ENCODE peak calls at places on chromosomes 7 and 10, in ten cellular contexts. A is kidney, M is NT2/D1, Y is PC-3, W is mesendoderm, L is neural progenitor cell, B is HCT116, O is endodermal cell, Q is astrocyte, G is GM23248. U is an unnamed sample. For H3K4me1, the result is how much of the 10 kb centered on the place peaks cover.

GRCh38 chr10:101001225-101002035 is 1.8 kb downstream of the LZTS2 start:
- DNase-seq in L (peak), B (no peak), A (peak), W (peak), Q (peak), M (no peak), Y (peak), O (peak), G (peak), U (peak)

GRCh38 chr10:111835562-111835961 is 348.0 kb downstream of the GPAM start:
- DNase-seq in B (no peak), L (no peak), W (no peak), O (peak), G (peak), A (peak), Q (peak), M (no peak), Y (no peak), U (no peak)

GRCh38 chr7:83704564-83704963 is 55.6 kb upstream of the SEMA3E start:
- DNase-seq in W (no peak), A (no peak), M (no peak), Q (no peak), Y (peak), O (no peak), L (no peak), G (no peak), B (no peak), U (no peak)

GRCh38 chr10:87734987-87735827 is 75.5 kb downstream of the PAPSS2 start:
- DNase-seq in Y (peak), Q (peak), L (peak), W (peak), M (peak), O (peak), G (peak), B (peak), A (no peak), U (no peak)

GRCh38 chr7:2082357-2083038 is 150.2 kb downstream of the MAD1L1 start:
- DNase-seq in G (peak), Q (peak), Y (no peak), W (no peak), O (no peak), A (no peak), B (no peak), L (no peak), M (no peak), U (no peak)

GRCh38 chr7:149855368-149856305 is 17.5 kb downstream of the ZNF862 start:
- DNase-seq in Q (peak), O (peak), G (peak), B (peak), Y (peak), A (no peak), M (no peak), W (peak), L (peak), U (no peak)

GRCh38 chr7:107999814-108000560 is 3.0 kb downstream of the LAMB1 start:
- DNase-seq in B (no peak), Y (no peak), Q (peak), O (no peak), M (no peak), A (no peak), L (no peak), W (peak), G (peak), U (no peak)

GRCh38 chr10:102410427-102411073 is 8.0 kb downstream of the PSD start:
- DNase-seq in B (no peak), A (peak), W (no peak), Y (no peak), Q (no peak), O (peak), M (no peak), G (peak), L (peak), U (no peak)

GRCh38 chr10:80165173-80165572 is 32.6 kb downstream of the PLAC9 start:
- DNase-seq in G (peak), B (no peak), W (no peak), O (no peak), M (no peak), L (no peak), A (no peak), Y (peak), Q (peak), U (no peak)

GRCh38 chr10:88316292-88316861 is 266.7 kb downstream of the RNLS start:
- DNase-seq in L (no peak), G (no peak), W (no peak), M (no peak), A (no peak), B (no peak), Y (no peak), Q (no peak), O (no peak), U (no peak)

GRCh38 chr10:98400482-98400881 is 14.5 kb downstream of the PYROXD2 start:
- DNase-seq in Q (no peak), L (no peak), G (peak), Y (no peak), B (no peak), W (no peak), M (no peak), A (no peak), O (no peak), U (no peak)

GRCh38 chr7:151411551-151411950 is 1.7 kb upstream of the WDR86 start:
- DNase-seq in Y (no peak), O (no peak), B (no peak), Q (no peak), A (no peak), L (no peak), W (no peak), G (no peak), M (no peak), U (no peak)

GRCh38 chr7:152502813-152503790 is 67.3 kb upstream of the KMT2C start:
- DNase-seq in M (no peak), B (no peak), W (no peak), Y (no peak), A (peak), Q (no peak), G (no peak), O (no peak), L (no peak), U (no peak)

GRCh38 chr7:47253650-47254080 is 328.2 kb downstream of the TNS3 start:
- DNase-seq in A (peak), Q (peak), B (peak), W (peak), M (peak), L (peak), O (peak), Y (peak), G (peak), U (peak)

GRCh38 chr10:18231480-18231879 is 91.3 kb downstream of the CACNB2 start:
- DNase-seq in M (no peak), G (no peak), O (no peak), W (no peak), L (peak), A (no peak), Q (no peak), B (no peak), Y (no peak), U (no peak)

GRCh38 chr10:61263561-61263960 is 189.6 kb downstream of the TMEM26 start:
- DNase-seq in Y (no peak), O (no peak), W (no peak), A (no peak), Q (no peak), M (no peak), G (no peak), B (no peak), L (no peak), U (no peak)

GRCh38 chr10:79286318-79286951 is 60.8 kb upstream of the PPIF start:
- DNase-seq in L (no peak), B (no peak), Y (no peak), G (peak), A (peak), O (no peak), Q (no peak), W (no peak), M (no peak), U (peak)

GRCh38 chr7:20158684-20159083 is 58.5 kb downstream of the MACC1 start:
- DNase-seq in Y (no peak), O (no peak), Q (no peak), L (no peak), G (peak), M (no peak), W (no peak), B (no peak), A (no peak), U (no peak)

GRCh38 chr10:78194539-78195402 is 161.1 kb downstream of the RPS24 start:
- DNase-seq in O (peak), B (no peak), A (no peak), G (peak), W (peak), Y (peak), M (no peak), L (no peak), Q (no peak), U (no peak)

GRCh38 chr7:43872401-43873165 is 3.3 kb upstream of the MRPS24 start:
- DNase-seq in B (no peak), O (peak), Q (peak), L (no peak), W (peak), Y (peak), G (peak), A (no peak), M (no peak), U (peak)
- H3K9ac ChIP-seq in B (no peak), O (no peak), Q (peak), L (no peak), W (no peak), Y (peak), G (peak), A (no peak), M (no peak), U (no peak)

DNA sequence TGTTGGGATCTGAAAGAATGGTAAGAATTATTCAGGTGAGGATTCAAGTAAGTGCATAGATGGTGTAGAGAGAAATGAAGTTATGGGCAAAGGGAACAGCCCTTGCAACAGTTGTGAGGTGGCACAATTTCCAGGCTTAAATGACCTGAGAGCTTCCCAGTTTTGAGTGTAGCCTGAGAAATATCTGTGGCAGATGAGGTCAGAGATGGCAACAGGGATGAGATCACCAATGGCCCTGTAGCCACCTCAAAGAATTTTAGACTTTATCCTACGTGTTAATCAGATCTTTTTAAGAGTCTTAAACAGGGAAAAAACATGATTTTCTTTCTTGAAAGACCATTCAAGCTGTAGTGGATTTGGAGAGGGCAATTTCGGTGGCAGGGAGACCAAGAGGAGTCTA is 1.9 kb upstream of the NRF1 start:
- DNase-seq in Y (no peak), Q (no peak), B (no peak), M (no peak), A (no peak), G (peak), L (no peak), O (no peak), W (peak), U (no peak)
- H3K4me1 ChIP-seq in Y (under half), Q (under half), B (under half), M (under half), A (under half), G (under half), L (under half), O (under half), W (under half), U (under half)

GRCh38 chr10:125692932-125693847 is 10.2 kb upstream of the TEX36 start:
- DNase-seq in W (no peak), B (no peak), O (no peak), L (no peak), Y (no peak), Q (peak), A (no peak), G (peak), M (no peak), U (no peak)

GRCh38 chr10:125694874-125695273 is 11.9 kb upstream of the TEX36 start:
- DNase-seq in B (no peak), Y (peak), M (no peak), A (no peak), Q (peak), O (no peak), G (peak), L (no peak), W (no peak), U (no peak)

GRCh38 chr10:125689955-125690569 is 7.1 kb upstream of the TEX36 start:
- DNase-seq in L (no peak), G (no peak), W (no peak), M (no peak), Y (no peak), Q (no peak), A (no peak), B (no peak), O (no peak), U (no peak)

GRCh38 chr10:125692246-125692931 is 9.4 kb upstream of the TEX36 start:
- DNase-seq in L (no peak), A (no peak), Y (no peak), G (peak), O (no peak), Q (peak), B (no peak), M (no peak), W (no peak), U (no peak)

DNA sequence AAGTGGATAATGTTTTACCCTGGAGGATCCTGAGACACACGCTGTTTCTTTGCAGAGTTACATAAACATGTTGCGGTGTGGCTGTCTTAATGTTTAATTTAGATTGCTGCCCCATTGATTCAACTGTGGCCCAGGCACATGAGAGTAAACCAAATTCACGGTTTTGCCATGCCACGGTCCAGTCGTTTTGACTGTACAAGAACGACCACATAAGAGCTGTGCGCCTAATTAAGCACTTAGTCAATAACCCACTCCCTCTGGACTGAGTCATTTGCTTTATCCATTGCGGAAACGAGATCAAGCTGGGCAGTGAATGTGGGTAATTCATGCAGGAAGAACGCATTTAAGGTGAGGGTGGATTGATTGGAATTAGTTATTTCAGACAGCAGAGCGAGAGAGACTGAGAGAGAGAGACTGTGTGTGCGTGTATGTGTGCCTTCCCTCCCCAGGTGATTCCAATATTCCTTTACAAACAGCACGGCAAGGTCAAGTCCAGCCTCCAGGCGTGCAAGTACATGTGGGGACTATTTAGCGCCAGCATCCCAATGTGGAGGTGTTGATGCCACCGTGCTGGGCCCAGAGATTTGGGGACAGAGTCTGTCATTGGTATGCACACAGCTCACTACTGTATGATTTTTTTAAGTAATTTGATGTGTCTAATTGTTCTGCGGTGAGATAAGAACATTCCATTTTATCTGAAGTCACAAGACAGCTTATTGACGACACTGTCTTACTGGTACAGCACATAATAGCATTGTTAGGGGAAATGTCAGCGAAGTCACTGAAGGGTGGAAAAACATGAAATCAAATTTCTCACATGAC is 8.4 kb upstream of the TEX36 start:
- DNase-seq in A (no peak), B (no peak), L (no peak), G (no peak), O (no peak), Y (peak), M (no peak), W (no peak), Q (peak), U (no peak)
- H3K9ac ChIP-seq in A (no peak), B (no peak), L (no peak), G (no peak), O (no peak), Y (no peak), M (no peak), W (no peak), Q (no peak), U (no peak)

GRCh38 chr10:59876695-59877094 is 29.7 kb downstream of the CCDC6 start:
- DNase-seq in Q (peak), O (no peak), Y (peak), B (no peak), A (no peak), M (no peak), L (no peak), G (no peak), W (no peak), U (no peak)
- H3K4me1 ChIP-seq in Q (under half), O (under half), Y (under half), B (under half), A (under half), M (under half), L (under half), G (under half), W (under half), U (under half)

DNA sequence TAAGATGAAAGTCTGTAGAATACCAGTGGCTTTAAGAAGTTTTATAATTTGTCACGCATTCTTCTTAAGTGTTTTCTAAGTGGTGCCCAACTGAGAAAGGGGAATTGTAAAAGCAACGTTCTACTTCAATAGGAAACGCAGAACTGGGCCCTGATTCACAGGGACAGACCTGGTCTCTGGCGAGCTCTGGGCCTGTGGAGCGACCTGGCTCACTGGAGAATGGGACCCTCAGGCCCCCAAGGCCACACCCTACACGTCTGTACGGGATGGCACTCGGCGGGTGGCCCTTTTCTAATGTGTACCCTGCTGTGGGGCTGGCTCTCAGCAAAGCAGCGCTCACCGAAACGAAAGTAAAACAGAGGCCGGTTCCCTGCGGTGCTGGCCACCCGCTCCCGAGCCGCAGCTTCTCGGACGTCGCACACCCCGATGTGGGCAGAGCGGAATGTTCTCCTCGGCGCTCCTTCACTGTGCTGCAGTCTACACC is 205.0 kb downstream of the DIP2C start:
- DNase-seq in Q (peak), A (peak), O (peak), G (peak), L (peak), B (no peak), M (no peak), W (no peak), Y (peak), U (peak)
- H3K9ac ChIP-seq in Q (peak), A (no peak), O (peak), G (peak), L (no peak), B (no peak), M (no peak), W (no peak), Y (peak), U (no peak)

GRCh38 chr7:24881622-24882021 is 98.4 kb downstream of the OSBPL3 start:
- DNase-seq in O (peak), A (no peak), Q (no peak), G (no peak), B (no peak), L (no peak), W (peak), M (no peak), Y (peak), U (no peak)

GRCh38 chr7:24874791-24875190 is 105.2 kb downstream of the OSBPL3 start:
- DNase-seq in B (no peak), M (no peak), O (no peak), Q (no peak), Y (no peak), L (no peak), G (no peak), A (no peak), W (no peak), U (no peak)

GRCh38 chr7:24879281-24879680 is 100.7 kb downstream of the OSBPL3 start:
- DNase-seq in Q (peak), L (no peak), M (no peak), G (peak), A (no peak), Y (no peak), W (no peak), O (no peak), B (no peak), U (no peak)

GRCh38 chr7:24880886-24881285 is 99.1 kb downstream of the OSBPL3 start:
- DNase-seq in Y (no peak), O (no peak), B (no peak), W (no peak), A (no peak), Q (no peak), M (no peak), L (no peak), G (no peak), U (no peak)

GRCh38 chr7:24877790-24878311 is 102.1 kb downstream of the OSBPL3 start:
- DNase-seq in A (no peak), Y (no peak), O (no peak), W (no peak), G (peak), Q (peak), L (no peak), M (no peak), B (no peak), U (no peak)
- H3K4me1 ChIP-seq in A (under half), Y (under half), O (under half), W (under half), G (under half), Q (under half), L (under half), M (under half), B (under half), U (under half)

DNA sequence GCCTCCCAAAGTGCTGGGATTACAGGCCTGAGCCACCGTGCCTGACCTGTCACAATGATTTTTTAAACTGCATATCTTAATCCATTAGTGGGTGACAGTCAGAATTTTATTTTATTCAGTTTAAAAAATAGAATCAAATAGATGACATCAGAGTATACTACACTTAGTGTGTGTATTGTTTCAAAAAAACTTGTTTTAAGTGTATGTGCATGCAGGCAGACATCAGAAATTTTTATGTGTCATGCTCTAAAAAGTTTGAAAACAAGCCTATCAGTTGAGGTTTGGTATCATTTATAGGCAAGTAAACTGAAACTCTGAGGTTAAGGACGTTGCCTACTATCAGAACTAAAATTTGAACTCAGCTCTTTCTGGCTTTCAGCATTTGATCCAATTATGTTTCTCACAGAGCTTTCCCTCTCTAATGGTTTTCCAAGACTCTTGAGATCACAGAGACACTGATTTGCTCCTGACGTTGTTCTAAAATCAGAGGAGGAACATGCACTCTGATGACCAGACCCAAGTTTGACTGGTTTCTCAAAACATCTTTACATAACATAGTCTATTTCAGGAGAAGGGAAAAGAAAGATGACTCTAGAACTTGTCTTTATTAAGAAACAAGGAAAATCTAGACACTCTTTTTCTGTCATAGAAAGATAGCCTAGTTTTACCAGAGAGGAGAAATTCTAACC is 188.6 kb downstream of the AUTS2 start:
- DNase-seq in Y (no peak), W (no peak), O (no peak), M (no peak), G (no peak), L (no peak), A (no peak), B (no peak), Q (peak), U (no peak)
- H3K9ac ChIP-seq in Y (no peak), W (no peak), O (no peak), M (no peak), G (no peak), L (no peak), A (no peak), B (no peak), Q (no peak), U (no peak)

U was measured in colonic mucosa.